ENCODE peak calls at places on chromosomes 5 and 9, in four cellular contexts. N is T1000; G is tibial artery; H is stimulated activated CD8-positive, alpha-beta memory T cell treated with anti-CD3 and anti-CD28 coated beads, Interleukin-15, amount 100 ng/mL, for 24 hours. D is an unnamed sample.

GRCh38 chr5:133387091-133387490 is 225.2 kb downstream of the FSTL4 start:
- DNase-seq in N (no peak), G (no peak), H (no peak), D (no peak)

GRCh38 chr5:31122998-31123950 is 70.2 kb upstream of the CDH6 start:
- DNase-seq in N (no peak), G (no peak), H (no peak), D (no peak)

GRCh38 chr5:88926774-88927173 is 43.8 kb upstream of the MEF2C start:
- DNase-seq in N (no peak), G (no peak), H (no peak), D (no peak)

GRCh38 chr5:58854396-58854795 is 271.5 kb downstream of the RAB3C start:
- DNase-seq in N (no peak), G (no peak), H (no peak), D (no peak)

GRCh38 chr9:23754551-23754950 is 71.5 kb downstream of the ELAVL2 start:
- DNase-seq in N (no peak), G (no peak), H (no peak), D (peak)

GRCh38 chr9:10678010-10678409 is 65.2 kb upstream of the PTPRD start:
- DNase-seq in N (no peak), G (no peak), H (no peak), D (no peak)

GRCh38 chr5:137439645-137440044 is 59.5 kb downstream of the SPOCK1 start:
- DNase-seq in N (no peak), G (no peak), H (no peak), D (no peak)

GRCh38 chr9:133553978-133554713 is 19.6 kb downstream of the ADAMTSL2 start:
- DNase-seq in N (no peak), G (no peak), H (no peak), D (no peak)

GRCh38 chr5:139789116-139789844 is 6.3 kb upstream of the PSD2 start:
- DNase-seq in N (no peak), G (no peak), H (no peak), D (no peak)

GRCh38 chr5:54993318-54993717 is 7.9 kb upstream of the ESM1 start:
- DNase-seq in N (no peak), G (no peak), H (no peak), D (no peak)

GRCh38 chr5:67730917-67731474 is 484.6 kb upstream of the PIK3R1 start:
- DNase-seq in N (no peak), G (no peak), H (no peak), D (no peak)

GRCh38 chr9:7907636-7908195 is 108.1 kb upstream of the DMAC1 start:
- DNase-seq in N (no peak), G (no peak), H (no peak), D (no peak)

GRCh38 chr5:171479776-171480125 is 60.3 kb downstream of the FGF18 start:
- DNase-seq in N (no peak), G (no peak), H (no peak), D (no peak)

GRCh38 chr9:71858102-71858798 is 52.7 kb downstream of the ABHD17B start:
- DNase-seq in N (no peak), G (no peak), H (no peak), D (no peak)

GRCh38 chr5:109078448-109078847 is 330.8 kb downstream of the FER start:
- DNase-seq in N (no peak), G (no peak), H (no peak), D (no peak)

GRCh38 chr5:155402927-155403645 is 389.5 kb downstream of the KIF4B start:
- DNase-seq in N (peak), G (no peak), H (no peak), D (peak)

GRCh38 chr9:116499986-116500871 is 186.9 kb upstream of the TRIM32 start:
- DNase-seq in N (peak), G (no peak), H (no peak), D (no peak)

GRCh38 chr5:120052916-120053828 is 410.9 kb upstream of the PRR16 start:
- DNase-seq in N (no peak), G (no peak), H (no peak), D (no peak)

GRCh38 chr5:172790496-172790889 is 19.5 kb upstream of the DUSP1 start:
- DNase-seq in N (no peak), G (no peak), H (no peak), D (no peak)

GRCh38 chr5:72494700-72495124 is 12.5 kb downstream of the ZNF366 start:
- DNase-seq in N (no peak), G (peak), H (no peak), D (no peak)

GRCh38 chr9:124179196-124180071 is 78.3 kb upstream of the NEK6 start:
- DNase-seq in N (no peak), G (no peak), H (no peak), D (no peak)

GRCh38 chr5:91357806-91358205 is 25.3 kb downstream of the ARRDC3 start:
- DNase-seq in N (no peak), G (no peak), H (no peak), D (no peak)

GRCh38 chr9:88947581-88948573 is 43.4 kb upstream of the S1PR3 start:
- DNase-seq in N (no peak), G (no peak), H (no peak), D (no peak)